ENCODE peak calls at places on chromosomes 16 and 17, in eight cellular contexts. N, L, Y, E, O, R, F and Q are unnamed samples.

GRCh38 chr16:82344157-82344556 is 174.1 kb upstream of the MPHOSPH6 start:
- DNase-seq in E (no peak), O (no peak), Y (peak; percentile 2), F (peak; percentile 10), N (no peak), R (no peak), L (peak; percentile 47), Q (no peak)

GRCh38 chr17:73386561-73386960 is 74.8 kb upstream of the CDC42EP4 start:
- DNase-seq in F (no peak), N (no peak), L (no peak), O (no peak), E (no peak), Y (no peak), R (no peak), Q (no peak)

GRCh38 chr16:72537684-72538083 is 365.7 kb upstream of the PMFBP1 start:
- DNase-seq in R (no peak), Y (peak; percentile 71), O (no peak), N (no peak), L (peak; percentile 10), E (no peak), F (peak; percentile 37), Q (peak; percentile 25)

GRCh38 chr17:33992113-33992512 is 263.0 kb upstream of the CCL2 start:
- DNase-seq in L (no peak), F (no peak), Y (no peak), N (no peak), E (no peak), O (no peak), R (no peak), Q (no peak)

GRCh38 chr16:20191566-20191965 is 117.9 kb upstream of the GPR139 start:
- DNase-seq in O (no peak), L (no peak), F (no peak), N (no peak), Y (peak; percentile 6), E (no peak), R (no peak), Q (no peak)

GRCh38 chr17:28344435-28344901 is 8.9 kb downstream of the TNFAIP1 start:
- DNase-seq in E (no peak), N (no peak), F (no peak), R (no peak), O (no peak), Y (no peak), L (no peak), Q (no peak)

GRCh38 chr17:49629447-49629846 is 48.5 kb downstream of the SPOP start:
- DNase-seq in Y (no peak), N (no peak), R (no peak), O (no peak), F (no peak), L (no peak), E (no peak), Q (no peak)

GRCh38 chr17:73138541-73139138 is 26.2 kb upstream of the SSTR2 start:
- DNase-seq in R (no peak), Y (no peak), N (no peak), E (peak; percentile 15), F (no peak), O (no peak), L (no peak), Q (no peak)